ENCODE peak calls at places on chromosomes 12 and 14, in nine cellular contexts. A is GDM1, D is SK-MEL-5, Y is T-cell, G is kidney, R is neural crest cell, X is brain microvascular endothelial cell, L is non-pigmented ciliary epithelial cell, O is Right ventricle myocardium superior. W is an unnamed sample.

GRCh38 chr12:42286741-42287140 is 39.2 kb downstream of the ZCRB1 start:
- DNase-seq in D (no peak), O (no peak), X (no peak), G (no peak), A (no peak), R (no peak), L (no peak), Y (no peak), W (no peak)

GRCh38 chr12:11723993-11724392 is 74.5 kb downstream of the ETV6 start:
- DNase-seq in A (no peak), D (no peak), O (no peak), L (no peak), X (no peak), G (no peak), R (no peak), Y (no peak), W (peak; percentile 23)

GRCh38 chr14:90253826-90254225 is 2.5 kb upstream of the PSMC1 start:
- DNase-seq in A (no peak), Y (no peak), X (no peak), L (no peak), G (no peak), R (no peak), O (no peak), D (no peak), W (no peak)

GRCh38 chr14:57290753-57291152 is 22.0 kb downstream of the AP5M1 start:
- DNase-seq in Y (no peak), O (no peak), L (no peak), D (no peak), G (no peak), R (no peak), A (no peak), X (no peak), W (no peak)

GRCh38 chr12:53950441-53950781 is 4.3 kb upstream of the HOXC12 start:
- DNase-seq in L (no peak), D (peak; percentile 3), R (no peak), X (no peak), Y (no peak), O (no peak), G (no peak), A (no peak), W (no peak)

GRCh38 chr14:52694761-52695480 is 437 bp downstream of the ERO1A start:
- DNase-seq in X (peak; percentile 16), Y (peak; percentile 68), G (no peak), R (no peak), O (peak; percentile 54), A (peak; percentile 24), D (peak; percentile 23), L (no peak), W (peak; percentile 63)

GRCh38 chr14:65840118-65840751 is 427.7 kb downstream of the FUT8 start:
- DNase-seq in Y (no peak), A (no peak), L (no peak), X (no peak), G (no peak), O (no peak), R (no peak), D (no peak), W (no peak)

GRCh38 chr14:104632781-104633180 is 28.2 kb upstream of the TMEM179 start:
- DNase-seq in L (no peak), Y (no peak), X (no peak), R (no peak), A (no peak), G (no peak), D (no peak), O (no peak), W (no peak)

GRCh38 chr12:57049890-57050289 is at the start of gene MYO1A:
- DNase-seq in L (no peak), X (no peak), G (no peak), R (no peak), Y (no peak), O (no peak), A (no peak), D (peak; percentile 6), W (peak; percentile 33)

GRCh38 chr12:118685983-118686607 is 295.2 kb upstream of the SRRM4 start:
- DNase-seq in X (no peak), L (no peak), R (no peak), G (no peak), A (no peak), D (no peak), O (no peak), Y (no peak), W (no peak)

GRCh38 chr14:103292426-103293374 is 41.3 kb upstream of the EIF5 start:
- DNase-seq in R (peak; percentile 83), D (peak; percentile 80), Y (peak; percentile 71), X (peak; percentile 52), A (peak; percentile 46), G (peak; percentile 82), L (peak; percentile 5), O (peak; percentile 85), W (peak; percentile 75)

GRCh38 chr12:29104495-29104894 is 44.6 kb upstream of the FAR2 start:
- DNase-seq in R (no peak), L (no peak), D (no peak), O (no peak), A (no peak), G (no peak), Y (no peak), X (no peak), W (no peak)

GRCh38 chr12:126389961-126390360 is 1324.7 kb downstream of the AACS start:
- DNase-seq in D (no peak), O (no peak), G (no peak), L (no peak), X (no peak), Y (no peak), A (no peak), R (no peak), W (no peak)

GRCh38 chr12:109726511-109727038 is 12.9 kb downstream of the FAM222A start:
- DNase-seq in L (no peak), R (no peak), X (no peak), A (no peak), D (no peak), Y (no peak), G (peak; percentile 54), O (peak; percentile 27), W (no peak)

GRCh38 chr14:85907536-85907935 is 377.6 kb downstream of the FLRT2 start:
- DNase-seq in X (no peak), D (no peak), Y (no peak), A (no peak), G (no peak), R (no peak), L (no peak), O (no peak), W (peak; percentile 18)